ENCODE peak calls at places on chromosome 3, in ten cellular contexts. D, M, H, F, T, R, A, P, N and J are unnamed samples.

GRCh38 chr3:143152043-143152442 is 32.5 kb downstream of the CHST2 start:
- DNase-seq in A (no peak), H (no peak), D (no peak), F (no peak), T (no peak), P (no peak), N (no peak), M (no peak), R (no peak), J (no peak)

GRCh38 chr3:48119495-48120193 is 68.6 kb downstream of the CDC25A start:
- DNase-seq in P (peak; percentile 23), N (peak; percentile 25), M (no peak), A (no peak), F (no peak), R (no peak), H (no peak), T (peak; percentile 23), D (peak; percentile 31), J (no peak)

GRCh38 chr3:126216416-126216815 is 36.0 kb upstream of the ALDH1L1 start:
- DNase-seq in P (no peak), N (no peak), R (no peak), D (peak; percentile 30), T (peak; percentile 2), F (no peak), A (no peak), M (no peak), H (no peak), J (no peak)

GRCh38 chr3:1346386-1346785 is 253.6 kb downstream of the CNTN6 start:
- DNase-seq in D (no peak), F (no peak), P (no peak), A (no peak), N (no peak), H (no peak), R (no peak), T (no peak), M (no peak), J (no peak)

GRCh38 chr3:94159062-94159726 is 96.3 kb downstream of the NSUN3 start:
- DNase-seq in R (peak; percentile 70), A (no peak), M (no peak), F (no peak), D (no peak), H (no peak), T (peak; percentile 20), N (peak; percentile 79), P (no peak), J (no peak)

GRCh38 chr3:75294124-75294523 is 370.0 kb upstream of the FRG2C start:
- DNase-seq in F (no peak), D (peak; percentile 1), P (peak; percentile 16), T (peak; percentile 44), N (peak; percentile 3), H (no peak), A (no peak), M (peak; percentile 16), R (no peak), J (peak; percentile 22)

GRCh38 chr3:165466856-165467255 is 270.7 kb upstream of the SLITRK3 start:
- DNase-seq in H (no peak), M (no peak), F (no peak), D (no peak), T (no peak), A (no peak), N (no peak), R (no peak), P (no peak), J (no peak)

GRCh38 chr3:171704002-171704401 is 106.3 kb downstream of the PLD1 start:
- DNase-seq in R (no peak), A (no peak), T (peak; percentile 41), N (peak; percentile 66), H (no peak), P (peak; percentile 28), F (peak; percentile 7), M (no peak), D (no peak), J (peak; percentile 4)

GRCh38 chr3:45178131-45179023 is 32.2 kb upstream of the CDCP1 start:
- DNase-seq in A (no peak), N (peak; percentile 97), R (peak; percentile 98), F (no peak), T (peak; percentile 94), D (no peak), H (no peak), P (no peak), M (no peak), J (peak; percentile 85)

GRCh38 chr3:44098666-44099065 is 143.0 kb upstream of the TOPAZ1 start:
- DNase-seq in N (no peak), A (no peak), M (no peak), D (no peak), F (no peak), R (no peak), H (no peak), P (no peak), T (no peak), J (no peak)

GRCh38 chr3:146093928-146094327 is 67.1 kb downstream of the PLOD2 start:
- DNase-seq in R (no peak), N (no peak), T (peak; percentile 9), P (no peak), H (no peak), D (no peak), F (no peak), A (no peak), M (no peak), J (no peak)

GRCh38 chr3:73393005-73393404 is 231.7 kb downstream of the PDZRN3 start:
- DNase-seq in D (no peak), F (no peak), P (no peak), R (no peak), N (no peak), M (no peak), T (no peak), H (no peak), A (no peak), J (no peak)

GRCh38 chr3:58666683-58667082 is at the start of gene FAM3D:
- DNase-seq in P (peak; percentile 82), D (no peak), R (no peak), F (no peak), N (no peak), M (no peak), T (no peak), H (no peak), A (no peak), J (no peak)

GRCh38 chr3:125443923-125444322 is 68.8 kb upstream of the ZNF148 start:
- DNase-seq in T (no peak), P (no peak), H (no peak), F (no peak), N (no peak), M (no peak), D (peak; percentile 28), R (no peak), A (no peak), J (no peak)

GRCh38 chr3:132867956-132868355 is 145.7 kb upstream of the NPHP3 start:
- DNase-seq in M (no peak), A (no peak), P (no peak), F (no peak), R (no peak), D (no peak), H (no peak), T (peak; percentile 41), N (peak; percentile 69), J (no peak)

GRCh38 chr3:116444819-116445290 is 432 bp downstream of the LSAMP start:
- DNase-seq in R (no peak), N (no peak), P (no peak), D (no peak), T (no peak), F (no peak), M (no peak), H (no peak), A (no peak), J (no peak)

GRCh38 chr3:133821767-133822638 is 16.4 kb downstream of the SRPRB start:
- DNase-seq in A (no peak), F (no peak), H (peak; percentile 46), T (peak; percentile 84), D (peak; percentile 44), N (peak; percentile 77), R (peak; percentile 77), P (peak; percentile 22), M (no peak), J (peak; percentile 68)

GRCh38 chr3:40782086-40782721 is 257.4 kb downstream of the ZNF621 start:
- DNase-seq in D (no peak), A (no peak), M (no peak), P (no peak), R (no peak), T (no peak), N (no peak), F (no peak), H (no peak), J (no peak)

GRCh38 chr3:148847351-148847750 is 17.7 kb upstream of the CPA3 start:
- DNase-seq in D (no peak), M (peak; percentile 36), P (no peak), A (no peak), N (no peak), T (peak; percentile 14), H (no peak), F (no peak), R (no peak), J (no peak)

GRCh38 chr3:40317061-40317676 is 7.7 kb downstream of the EIF1B start:
- DNase-seq in M (peak; percentile 36), T (peak; percentile 52), N (peak; percentile 30), R (no peak), D (no peak), P (peak; percentile 23), H (no peak), A (no peak), F (peak; percentile 21), J (peak; percentile 6)

GRCh38 chr3:18018491-18019177 is 276.2 kb upstream of the TBC1D5 start:
- DNase-seq in A (no peak), M (no peak), H (no peak), R (no peak), T (no peak), P (no peak), F (no peak), D (no peak), N (no peak), J (no peak)

GRCh38 chr3:73868688-73869315 is 244.1 kb upstream of the PDZRN3 start:
- DNase-seq in D (peak; percentile 3), H (no peak), P (peak; percentile 46), T (peak; percentile 65), M (no peak), A (no peak), N (peak; percentile 9), F (no peak), R (no peak), J (peak; percentile 29)

GRCh38 chr3:150519026-150519425 is 27.3 kb downstream of the SERP1 start:
- DNase-seq in F (no peak), R (no peak), A (no peak), T (no peak), D (no peak), P (peak; percentile 37), M (no peak), N (no peak), H (no peak), J (no peak)

GRCh38 chr3:136676009-136676408 is 76.2 kb downstream of the STAG1 start:
- DNase-seq in P (no peak), F (no peak), M (no peak), A (no peak), T (no peak), N (no peak), R (no peak), H (no peak), D (no peak), J (no peak)

GRCh38 chr3:114538211-114538610 is 244.4 kb downstream of the TIGIT start:
- DNase-seq in R (no peak), H (no peak), A (no peak), T (no peak), N (no peak), M (no peak), F (no peak), D (no peak), P (no peak), J (no peak)

GRCh38 chr3:134638385-134639020 is 12.3 kb downstream of the KY start:
- DNase-seq in D (no peak), M (no peak), T (no peak), H (no peak), R (no peak), F (no peak), A (no peak), P (no peak), N (no peak), J (no peak)

GRCh38 chr3:197736010-197736490 is 654 bp downstream of the RUBCN start:
- DNase-seq in P (peak; percentile 59), F (peak; percentile 63), M (no peak), N (no peak), D (no peak), A (peak; percentile 19), T (peak; percentile 22), R (no peak), H (no peak), J (no peak)

GRCh38 chr3:69354948-69355347 is 30.9 kb downstream of the FRMD4B start:
- DNase-seq in A (no peak), R (no peak), P (no peak), D (no peak), N (no peak), H (no peak), T (no peak), F (no peak), M (no peak), J (no peak)